ENCODE peak calls at places on chromosomes 6 and 20, in eight cellular contexts. L, J, U, Y, F, A, B and Z are unnamed samples.

GRCh38 chr20:31663524-31663837 is 25.8 kb downstream of the COX4I2 start:
- DNase-seq in L (no peak), J (no peak), U (no peak), Y (no peak), F (no peak), A (no peak), B (no peak), Z (no peak)

GRCh38 chr6:165877773-165878172 is 214.7 kb upstream of the PDE10A start:
- DNase-seq in L (no peak), J (no peak), U (no peak), Y (no peak), F (no peak), A (no peak), B (no peak), Z (no peak)

GRCh38 chr6:14254505-14254904 is 136.9 kb downstream of the CD83 start:
- DNase-seq in L (no peak), J (no peak), U (no peak), Y (no peak), F (no peak), A (no peak), B (no peak), Z (no peak)

GRCh38 chr6:148272597-148272996 is 70.0 kb upstream of the SASH1 start:
- DNase-seq in L (no peak), J (no peak), U (no peak), Y (no peak), F (no peak), A (no peak), B (peak), Z (no peak)

GRCh38 chr6:21873562-21873961 is 280.0 kb downstream of the SOX4 start:
- DNase-seq in L (peak), J (no peak), U (no peak), Y (no peak), F (peak), A (no peak), B (peak), Z (no peak)

GRCh38 chr20:10177326-10177725 is 41.3 kb upstream of the SNAP25 start:
- DNase-seq in L (peak), J (no peak), U (no peak), Y (no peak), F (no peak), A (no peak), B (no peak), Z (no peak)

GRCh38 chr6:143052282-143052681 is 8.4 kb upstream of the AIG1 start:
- DNase-seq in L (no peak), J (no peak), U (no peak), Y (no peak), F (no peak), A (no peak), B (no peak), Z (no peak)

GRCh38 chr6:40509716-40510260 is 77.4 kb downstream of the LRFN2 start:
- DNase-seq in L (no peak), J (no peak), U (no peak), Y (no peak), F (no peak), A (no peak), B (no peak), Z (no peak)

GRCh38 chr6:20366082-20366834 is 35.4 kb upstream of the E2F3 start:
- DNase-seq in L (no peak), J (no peak), U (no peak), Y (peak), F (no peak), A (no peak), B (no peak), Z (no peak)

GRCh38 chr6:67431076-67431475 is 1204.0 kb upstream of the ADGRB3 start:
- DNase-seq in L (no peak), J (no peak), U (no peak), Y (no peak), F (no peak), A (no peak), B (no peak), Z (no peak)

GRCh38 chr20:54078296-54078695 is 7.9 kb upstream of the BCAS1 start:
- DNase-seq in L (no peak), J (no peak), U (no peak), Y (no peak), F (peak), A (no peak), B (no peak), Z (no peak)

GRCh38 chr6:133432021-133432989 is 191.1 kb downstream of the EYA4 start:
- DNase-seq in L (no peak), J (no peak), U (no peak), Y (no peak), F (peak), A (no peak), B (peak), Z (no peak)